ENCODE peak calls at places on chromosome 7, in six cellular contexts. R is tibial artery, K is HCT116, J is right atrium auricular region, P is bronchial epithelial cell, V is H1. H is an unnamed sample.

GRCh38 chr7:142851269-142851668 is 3.6 kb upstream of the EPHB6 start:
- DNase-seq in R (no peak), K (no peak), J (no peak), P (no peak), V (no peak), H (no peak)

GRCh38 chr7:23356168-23356567 is 57.0 kb downstream of the MALSU1 start:
- DNase-seq in R (no peak), K (no peak), J (no peak), P (no peak), V (no peak), H (no peak)

GRCh38 chr7:101162551-101163280 is 2.7 kb downstream of the VGF start:
- DNase-seq in R (no peak), K (no peak), J (no peak), P (no peak), V (no peak), H (no peak)

GRCh38 chr7:84876036-84876821 is 310.6 kb downstream of the SEMA3D start:
- DNase-seq in R (no peak), K (no peak), J (no peak), P (no peak), V (no peak), H (no peak)

GRCh38 chr7:134018321-134018720 is 108.8 kb upstream of the LRGUK start:
- DNase-seq in R (no peak), K (no peak), J (no peak), P (no peak), V (no peak), H (no peak)

GRCh38 chr7:3461923-3462322 is 160.9 kb downstream of the SDK1 start:
- DNase-seq in R (no peak), K (no peak), J (no peak), P (no peak), V (no peak), H (no peak)

GRCh38 chr7:114426824-114427223 is 12.2 kb downstream of the FOXP2 start:
- DNase-seq in R (no peak), K (peak; percentile 7), J (no peak), P (peak; percentile 33), V (no peak), H (peak; percentile 13)

GRCh38 chr7:134901389-134902020 is 84.8 kb upstream of the AGBL3 start:
- DNase-seq in R (no peak), K (no peak), J (no peak), P (no peak), V (no peak), H (no peak)

GRCh38 chr7:101558742-101559325 is 70.3 kb downstream of the MYL10 start:
- DNase-seq in R (no peak), K (no peak), J (no peak), P (no peak), V (no peak), H (no peak)

GRCh38 chr7:77427996-77428603 is 12.0 kb upstream of the GSAP start:
- DNase-seq in R (no peak), K (no peak), J (no peak), P (peak; percentile 63), V (no peak), H (no peak)

GRCh38 chr7:115340828-115341227 is 418.9 kb downstream of the MDFIC start:
- DNase-seq in R (no peak), K (peak; percentile 47), J (no peak), P (peak; percentile 98), V (no peak), H (peak; percentile 59)

GRCh38 chr7:128323489-128324362 is 20.0 kb downstream of the RBM28 start:
- DNase-seq in R (no peak), K (no peak), J (no peak), P (no peak), V (no peak), H (no peak)

GRCh38 chr7:63925626-63926460 is 72.8 kb upstream of the ZNF722 start:
- DNase-seq in R (peak; percentile 93), K (no peak), J (no peak), P (peak; percentile 60), V (no peak), H (no peak)

DNA sequence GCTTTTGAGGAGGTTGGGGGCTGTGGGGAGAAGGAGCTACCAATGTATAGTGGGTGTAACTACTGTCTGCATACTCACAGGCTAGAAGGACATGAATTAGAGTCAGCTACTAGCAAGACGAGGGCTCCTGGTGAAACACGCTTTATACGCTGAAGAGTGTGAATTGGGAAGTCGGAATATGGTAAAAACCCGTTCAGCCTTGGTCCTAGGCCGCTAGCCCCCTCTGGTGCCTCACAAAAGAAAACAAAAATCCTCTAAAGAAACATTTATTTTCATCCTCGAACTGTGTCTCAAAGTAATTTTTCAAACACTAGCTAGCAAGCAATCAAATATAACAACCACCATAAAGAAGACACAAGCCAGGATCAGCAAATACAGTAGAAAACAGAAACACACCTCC is 338.1 kb upstream of the SEMA3C start:
- DNase-seq in R (no peak), K (no peak), J (no peak), P (no peak), V (peak; percentile 49), H (no peak)
- TF ChIP-seq CTCF in R (peak; percentile 37), K (peak; percentile 2), J (no peak), P (no peak), V (no peak), H (peak; percentile 14)

DNA sequence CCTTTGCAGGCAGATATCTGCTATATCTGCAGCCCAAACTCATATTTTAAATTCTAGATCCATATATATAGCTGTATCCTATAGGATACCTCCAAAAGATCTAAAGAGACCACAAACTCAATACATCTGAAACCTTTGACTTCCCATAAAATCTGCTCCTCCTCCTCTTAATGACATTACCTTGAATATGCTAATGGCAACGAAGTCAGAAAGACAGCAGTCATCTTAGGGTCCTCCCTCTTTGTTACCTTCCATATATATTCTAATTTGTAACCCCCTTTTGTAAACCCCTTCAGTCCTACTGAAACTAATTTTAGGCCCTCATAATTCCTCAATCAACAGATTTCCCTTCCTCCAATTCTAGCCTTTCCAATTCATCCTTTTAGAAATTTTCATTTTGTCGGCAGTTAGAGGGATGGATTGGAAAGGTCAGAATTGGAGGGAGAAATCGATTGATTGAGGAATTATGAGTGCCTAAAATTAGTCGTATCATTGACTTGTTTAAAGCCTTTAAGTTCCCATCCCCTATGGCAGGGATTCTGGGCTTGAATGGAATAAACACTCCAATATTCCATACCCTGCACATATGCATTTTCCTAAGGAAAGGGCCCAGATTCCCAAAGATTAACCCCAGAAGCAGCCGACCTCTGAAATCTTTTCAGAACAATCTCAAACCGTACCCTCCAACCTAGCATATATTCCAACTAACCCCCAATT is 2.4 kb downstream of the SYPL1 start:
- DNase-seq in R (no peak), K (no peak), J (no peak), P (no peak), V (no peak), H (no peak)
- H3K4me3 ChIP-seq in R (peak overlapping the region; percentile 75), K (no peak overlapping the region), J (no peak overlapping the region), P (no peak overlapping the region), V (no peak overlapping the region), H (no peak overlapping the region)

DNA sequence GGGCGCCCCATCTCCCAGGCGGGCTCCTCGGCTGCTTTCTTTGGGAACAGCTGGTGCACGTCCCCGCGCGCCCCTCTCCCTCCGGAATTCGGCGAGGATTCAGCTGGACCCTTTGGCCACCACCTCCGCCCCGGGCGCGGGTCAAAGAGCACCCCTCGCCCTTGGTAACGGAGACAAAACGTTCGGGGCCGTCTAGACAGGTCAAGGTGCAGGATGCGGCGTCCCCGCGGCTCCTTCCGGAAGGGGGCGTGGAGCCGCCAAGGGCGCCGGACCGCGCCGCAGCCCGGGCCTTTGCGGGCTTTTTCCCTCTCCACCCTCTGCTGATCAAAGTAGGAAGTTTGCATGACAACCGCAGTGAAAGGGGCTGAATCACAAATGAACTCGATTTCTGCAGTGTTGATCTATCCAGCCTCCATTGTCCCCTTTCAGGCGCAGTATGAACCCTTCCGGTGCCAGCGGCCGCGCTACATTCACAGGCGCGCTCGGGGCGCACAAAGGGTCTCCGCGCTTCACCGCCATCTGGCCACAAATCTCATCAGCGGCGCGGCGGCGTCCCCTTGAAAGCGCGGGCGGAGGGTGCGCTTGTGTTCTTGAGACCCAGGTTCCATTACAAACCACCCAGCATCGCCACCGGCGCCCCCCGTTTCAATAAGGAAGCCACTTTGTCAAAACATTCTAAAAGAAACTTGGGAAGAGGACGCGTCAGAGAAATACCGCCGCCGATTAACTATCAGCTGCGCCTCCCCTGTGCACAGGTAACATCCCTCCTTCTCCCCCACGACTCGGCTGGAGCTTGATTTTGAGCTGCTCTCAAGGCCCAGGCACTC is 36.4 kb downstream of the CNPY1 start:
- DNase-seq in R (no peak), K (no peak), J (no peak), P (no peak), V (peak; percentile 63), H (no peak)
- TF ChIP-seq CTCF in R (no peak), K (no peak), J (no peak), P (no peak), V (peak; percentile 13), H (no peak)

DNA sequence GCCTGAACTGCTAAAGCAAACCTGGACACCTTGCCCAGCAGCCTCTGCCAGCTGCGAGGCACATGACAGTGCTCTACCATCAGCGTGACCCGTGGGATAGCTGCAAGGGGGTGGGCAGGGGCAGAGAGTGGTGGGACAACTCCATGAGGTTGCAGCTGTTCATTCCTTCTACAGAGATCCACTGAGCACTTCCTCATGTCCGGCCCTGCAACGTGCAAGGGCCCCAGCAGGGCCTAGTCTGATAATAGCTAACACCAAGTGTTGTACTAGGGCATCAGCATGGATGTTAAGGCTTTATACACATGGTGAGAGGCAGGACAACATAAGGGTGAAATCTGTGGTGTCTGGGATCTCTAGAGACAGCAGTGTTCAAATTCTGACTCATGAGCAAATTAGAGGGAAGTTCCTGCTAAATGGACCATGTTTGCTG is 14.3 kb downstream of the NOD1 start:
- DNase-seq in R (no peak), K (no peak), J (no peak), P (no peak), V (no peak), H (no peak)
- H3K4me3 ChIP-seq in R (no peak overlapping the region), K (no peak overlapping the region), J (no peak overlapping the region), P (no peak overlapping the region), V (no peak overlapping the region), H (no peak overlapping the region)

GRCh38 chr7:81715984-81716588 is 53.8 kb downstream of the HGF start:
- DNase-seq in R (no peak), K (peak; percentile 60), J (no peak), P (peak; percentile 50), V (no peak), H (peak; percentile 5)
- TF ChIP-seq CTCF in R (peak; percentile 64), K (peak; percentile 48), J (no peak), P (peak; percentile 63), V (no peak), H (peak; percentile 33)

GRCh38 chr7:111240371-111240770 is 149.4 kb downstream of the LRRN3 start:
- DNase-seq in R (no peak), K (no peak), J (no peak), P (no peak), V (no peak), H (no peak)

GRCh38 chr7:111239437-111239836 is 148.5 kb downstream of the LRRN3 start:
- DNase-seq in R (no peak), K (no peak), J (no peak), P (no peak), V (no peak), H (no peak)

GRCh38 chr7:111235709-111236108 is 144.8 kb downstream of the LRRN3 start:
- DNase-seq in R (no peak), K (no peak), J (no peak), P (no peak), V (no peak), H (no peak)

GRCh38 chr7:111242361-111242760 is 151.4 kb downstream of the LRRN3 start:
- DNase-seq in R (no peak), K (no peak), J (no peak), P (no peak), V (no peak), H (no peak)

GRCh38 chr7:111238891-111239290 is 148.0 kb downstream of the LRRN3 start:
- DNase-seq in R (no peak), K (no peak), J (no peak), P (no peak), V (no peak), H (peak; percentile 62)
- H3K4me3 ChIP-seq in R (no peak overlapping the region), K (no peak overlapping the region), J (peak overlapping the region; percentile 2), P (no peak overlapping the region), V (no peak overlapping the region), H (no peak overlapping the region)

H was measured in astrocyte of the cerebellum.